ENCODE peak calls at places on chromosome 21, in six cellular contexts. H is heart left ventricle, V is GM12892, O is Peyer's patch, U is A549, F is uterus. M is an unnamed sample.

GRCh38 chr21:32253215-32253641 is 25.6 kb downstream of the MIS18A start:
- DNase-seq in H (peak; percentile 70), V (no peak), O (no peak), U (no peak), F (peak; percentile 33), M (no peak)

GRCh38 chr21:36584980-36585940 is 105.3 kb upstream of the CLDN14 start:
- DNase-seq in H (no peak), V (no peak), O (no peak), U (no peak), F (no peak), M (no peak)

GRCh38 chr21:39182484-39183271 is 573 bp downstream of the PSMG1 start:
- DNase-seq in H (no peak), V (no peak), O (no peak), U (no peak), F (peak; percentile 29), M (no peak)

GRCh38 chr21:35925497-35925896 is 134.8 kb downstream of the SETD4 start:
- DNase-seq in H (no peak), V (no peak), O (no peak), U (no peak), F (peak; percentile 42), M (no peak)

GRCh38 chr21:35716886-35717285 is 343.4 kb downstream of the SETD4 start:
- DNase-seq in H (no peak), V (no peak), O (no peak), U (no peak), F (no peak), M (no peak)

GRCh38 chr21:38240121-38240520 is 16.7 kb upstream of the KCNJ15 start:
- DNase-seq in H (no peak), V (no peak), O (no peak), U (no peak), F (no peak), M (no peak)

GRCh38 chr21:42925114-42925907 is at the start of gene ERVH48-1:
- DNase-seq in H (no peak), V (no peak), O (no peak), U (no peak), F (no peak), M (no peak)

GRCh38 chr21:34743831-34744230 is 75.0 kb downstream of the CLIC6 start:
- DNase-seq in H (peak; percentile 22), V (no peak), O (no peak), U (no peak), F (no peak), M (no peak)

GRCh38 chr21:34035619-34036354 is 37.6 kb upstream of the MRPS6 start:
- DNase-seq in H (no peak), V (no peak), O (no peak), U (no peak), F (no peak), M (no peak)

GRCh38 chr21:33478858-33479678 is 706 bp downstream of the TMEM50B start:
- DNase-seq in H (peak; percentile 26), V (peak; percentile 48), O (peak; percentile 39), U (no peak), F (no peak), M (peak; percentile 49)

GRCh38 chr21:27674037-27674436 is 707.1 kb upstream of the ADAMTS5 start:
- DNase-seq in H (no peak), V (no peak), O (no peak), U (no peak), F (no peak), M (no peak)

GRCh38 chr21:16124397-16125130 is 394.8 kb downstream of the USP25 start:
- DNase-seq in H (no peak), V (no peak), O (no peak), U (no peak), F (peak; percentile 62), M (peak; percentile 65)

GRCh38 chr21:37710555-37711293 is 205.5 kb downstream of the KCNJ6 start:
- DNase-seq in H (no peak), V (no peak), O (no peak), U (no peak), F (no peak), M (no peak)

GRCh38 chr21:35254006-35254751 is 205.1 kb upstream of the RUNX1 start:
- DNase-seq in H (no peak), V (no peak), O (no peak), U (no peak), F (no peak), M (peak; percentile 24)

GRCh38 chr21:34707876-34708325 is 39.1 kb downstream of the CLIC6 start:
- DNase-seq in H (no peak), V (peak; percentile 60), O (no peak), U (no peak), F (no peak), M (no peak)

GRCh38 chr21:32940079-32941014 is 85.4 kb upstream of the OLIG2 start:
- DNase-seq in H (no peak), V (no peak), O (peak; percentile 20), U (peak; percentile 7), F (peak; percentile 16), M (no peak)

GRCh38 chr21:26846036-26846931 is 1.1 kb upstream of the ADAMTS1 start:
- DNase-seq in H (peak; percentile 93), V (no peak), O (peak; percentile 18), U (no peak), F (peak; percentile 92), M (peak; percentile 94)

GRCh38 chr21:27379381-27379780 is 412.5 kb upstream of the ADAMTS5 start:
- DNase-seq in H (no peak), V (no peak), O (no peak), U (no peak), F (no peak), M (no peak)

GRCh38 chr21:38758815-38759214 is 46.9 kb upstream of the ETS2 start:
- DNase-seq in H (no peak), V (no peak), O (no peak), U (no peak), F (no peak), M (no peak)

GRCh38 chr21:43993420-43993934 is 18.6 kb upstream of the TRAPPC10 start:
- DNase-seq in H (no peak), V (no peak), O (no peak), U (no peak), F (no peak), M (peak; percentile 13)

GRCh38 chr21:43995521-43996105 is 16.5 kb upstream of the TRAPPC10 start:
- DNase-seq in H (no peak), V (no peak), O (no peak), U (no peak), F (no peak), M (no peak)

GRCh38 chr21:43994085-43994484 is 18.0 kb upstream of the TRAPPC10 start:
- DNase-seq in H (no peak), V (no peak), O (no peak), U (no peak), F (no peak), M (no peak)

GRCh38 chr21:43992121-43992520 is 20.0 kb upstream of the TRAPPC10 start:
- DNase-seq in H (no peak), V (no peak), O (no peak), U (no peak), F (no peak), M (no peak)

GRCh38 chr21:43994646-43995045 is 17.5 kb upstream of the TRAPPC10 start:
- DNase-seq in H (no peak), V (no peak), O (no peak), U (no peak), F (no peak), M (no peak)
- TF ChIP-seq POLR2A in H (no peak), V (no peak), O (no peak), U (no peak), F (no peak), M (no peak)

GRCh38 chr21:41674433-41674832 is 92.4 kb downstream of the RIPK4 start:
- DNase-seq in H (no peak), V (no peak), O (no peak), U (no peak), F (no peak), M (no peak)

GRCh38 chr21:41672543-41672915 is 94.3 kb downstream of the RIPK4 start:
- DNase-seq in H (no peak), V (no peak), O (no peak), U (no peak), F (no peak), M (no peak)

GRCh38 chr21:41673071-41673470 is 93.8 kb downstream of the RIPK4 start:
- DNase-seq in H (no peak), V (no peak), O (no peak), U (no peak), F (no peak), M (no peak)

GRCh38 chr21:41671859-41672542 is 94.9 kb downstream of the RIPK4 start:
- DNase-seq in H (no peak), V (no peak), O (no peak), U (no peak), F (no peak), M (no peak)

DNA sequence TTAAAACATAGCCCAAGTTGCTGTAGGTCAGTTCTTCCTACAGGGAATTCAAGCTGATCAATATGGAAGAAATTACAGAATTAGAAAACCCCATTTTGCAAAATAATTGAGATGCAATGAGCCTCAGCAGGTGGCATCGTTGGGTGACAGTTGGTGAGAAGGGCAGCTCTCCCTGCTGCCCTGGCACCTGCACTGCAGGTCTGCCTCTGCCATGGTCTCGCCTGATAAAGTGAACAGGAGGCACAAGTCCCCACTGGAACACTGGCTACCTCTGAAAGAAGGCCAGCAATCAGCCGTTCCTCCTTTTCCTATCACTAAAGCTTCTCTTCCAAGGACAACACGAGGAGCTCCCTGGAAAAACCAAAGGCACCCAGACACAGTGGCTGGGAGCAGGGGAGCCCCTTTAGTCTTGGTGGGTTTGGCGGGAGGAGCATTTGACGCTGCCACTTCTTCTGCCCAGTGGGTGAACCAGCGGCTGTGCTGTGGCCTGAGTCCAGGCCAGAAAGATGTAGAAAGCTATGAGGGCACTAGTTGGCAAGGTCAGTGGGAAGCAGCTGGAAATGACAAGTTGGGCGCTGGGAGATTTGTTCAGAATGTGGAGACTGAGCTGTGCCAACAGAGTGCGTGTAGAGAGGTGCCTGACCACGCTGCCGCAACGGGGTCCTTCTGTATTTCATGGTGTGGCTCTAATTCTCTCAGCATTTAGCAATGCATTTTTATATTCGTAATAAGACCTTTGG is 93.1 kb downstream of the RIPK4 start:
- DNase-seq in H (no peak), V (no peak), O (no peak), U (no peak), F (no peak), M (no peak)
- TF ChIP-seq POLR2A in H (no peak), V (no peak), O (no peak), U (no peak), F (no peak), M (no peak)

GRCh38 chr21:30620522-30620921 is at the start of gene KRTAP20-4:
- DNase-seq in H (no peak), V (no peak), O (no peak), U (no peak), F (no peak), M (no peak)

GRCh38 chr21:30628109-30628508 is 6.9 kb upstream of the KRTAP20-2 start:
- DNase-seq in H (no peak), V (no peak), O (no peak), U (no peak), F (no peak), M (no peak)

GRCh38 chr21:30623362-30623761 is 2.9 kb downstream of the KRTAP20-4 start:
- DNase-seq in H (no peak), V (no peak), O (no peak), U (no peak), F (no peak), M (no peak)

GRCh38 chr21:30629173-30629572 is 5.8 kb upstream of the KRTAP20-2 start:
- DNase-seq in H (no peak), V (no peak), O (no peak), U (no peak), F (no peak), M (no peak)

GRCh38 chr21:30625449-30625848 is 5.0 kb downstream of the KRTAP20-4 start:
- DNase-seq in H (no peak), V (no peak), O (no peak), U (no peak), F (no peak), M (no peak)
- TF ChIP-seq POLR2A in H (no peak), V (no peak), O (no peak), U (no peak), F (no peak), M (no peak)

GRCh38 chr21:44300262-44300959 is 558 bp downstream of the PFKL start:
- DNase-seq in H (peak; percentile 86), V (peak; percentile 90), O (peak; percentile 70), U (peak; percentile 50), F (peak; percentile 63), M (peak; percentile 72)
- TF ChIP-seq POLR2A in H (peak; percentile 36), V (no peak), O (peak; percentile 81), U (no peak), F (peak; percentile 30), M (no peak)

M was measured in ovary.